ENCODE peak calls at places on chromosomes 6 and 20, in six cellular contexts. S is left ventricle myocardium inferior; W is fibroblast of mammary gland; L is CD8-positive, alpha-beta T cell; G is GM20000; T is AG09319. N is an unnamed sample.
A peak's percentile ranks its signal among the peaks of the same experiment; 100 is the strongest.

GRCh38 chr6:15247750-15248450 is 2.0 kb downstream of the JARID2 start:
- DNase-seq in L (peak; percentile 25), G (peak; percentile 71), W (peak; percentile 60), T (no peak), S (peak; percentile 61), N (peak; percentile 42)

GRCh38 chr6:145506554-145506953 is 228.8 kb downstream of the EPM2A start:
- DNase-seq in L (no peak), G (no peak), S (no peak), W (peak; percentile 16), T (no peak), N (no peak)

GRCh38 chr6:54775586-54775985 is 71.0 kb upstream of the FAM83B start:
- DNase-seq in G (no peak), L (no peak), T (no peak), W (no peak), S (no peak), N (no peak)

GRCh38 chr6:158152659-158153058 is 15.4 kb downstream of the SERAC1 start:
- DNase-seq in S (no peak), G (no peak), T (no peak), W (no peak), L (no peak), N (no peak)

GRCh38 chr20:15799871-15800270 is 773.4 kb downstream of the KIF16B start:
- DNase-seq in W (peak; percentile 78), L (no peak), G (no peak), S (no peak), T (peak; percentile 32), N (no peak)

GRCh38 chr6:18506387-18507017 is 119.4 kb downstream of the RNF144B start:
- DNase-seq in T (no peak), S (no peak), G (no peak), L (no peak), W (peak; percentile 4), N (no peak)

GRCh38 chr20:62946918-62947317 is 5.6 kb upstream of the SLC17A9 start:
- DNase-seq in G (no peak), S (peak; percentile 47), L (no peak), T (no peak), W (no peak), N (no peak)

GRCh38 chr20:25065625-25066338 is 7.8 kb upstream of the ACSS1 start:
- DNase-seq in L (peak; percentile 45), G (peak; percentile 70), T (peak; percentile 24), W (peak; percentile 67), S (peak; percentile 64), N (peak; percentile 74)

GRCh38 chr6:33706136-33706725 is 5.3 kb downstream of the UQCC2 start:
- DNase-seq in W (no peak), L (no peak), T (no peak), G (no peak), S (no peak), N (no peak)

GRCh38 chr20:35171753-35172433 is at the start of gene PROCR:
- DNase-seq in S (peak; percentile 88), G (peak; percentile 66), T (peak; percentile 70), L (no peak), W (peak; percentile 95), N (peak; percentile 50)

GRCh38 chr6:31407699-31408098 is 4.3 kb downstream of the MICA start:
- DNase-seq in T (peak; percentile 10), W (peak; percentile 77), S (no peak), G (no peak), L (no peak), N (no peak)

GRCh38 chr6:3259491-3259958 is 778 bp downstream of the PSMG4 start:
- DNase-seq in L (no peak), S (peak; percentile 31), G (peak; percentile 57), T (no peak), W (no peak), N (no peak)

GRCh38 chr6:157525292-157525889 is 144.4 kb downstream of the ZDHHC14 start:
- DNase-seq in S (no peak), G (no peak), W (no peak), T (no peak), L (no peak), N (no peak)

GRCh38 chr20:44461142-44461802 is 14.4 kb upstream of the TTPAL start:
- DNase-seq in S (no peak), W (no peak), L (no peak), G (no peak), T (no peak), N (no peak)
- TF ChIP-seq CTCF in S (no peak), W (no peak), L (no peak), G (no peak), T (no peak), N (no peak)

GRCh38 chr20:44598413-44599290 is 16.3 kb downstream of the PKIG start:
- DNase-seq in G (peak; percentile 44), T (no peak), W (no peak), L (no peak), S (peak; percentile 63), N (no peak)
- TF ChIP-seq CTCF in G (no peak), T (no peak), W (no peak), L (peak; percentile 13), S (peak; percentile 33), N (peak; percentile 14)

GRCh38 chr20:38294334-38294592 is 9.7 kb upstream of the BPI start:
- DNase-seq in W (no peak), T (no peak), L (no peak), S (no peak), G (no peak), N (no peak)

GRCh38 chr20:38293490-38294333 is 10.2 kb upstream of the BPI start:
- DNase-seq in W (no peak), T (no peak), G (no peak), S (no peak), L (no peak), N (no peak)

GRCh38 chr20:38290829-38291581 is 13.0 kb upstream of the BPI start:
- DNase-seq in L (no peak), T (no peak), W (peak; percentile 85), G (no peak), S (peak; percentile 50), N (no peak)

GRCh38 chr20:38291961-38292360 is 12.0 kb upstream of the BPI start:
- DNase-seq in W (no peak), L (no peak), S (no peak), T (no peak), G (no peak), N (no peak)

DNA sequence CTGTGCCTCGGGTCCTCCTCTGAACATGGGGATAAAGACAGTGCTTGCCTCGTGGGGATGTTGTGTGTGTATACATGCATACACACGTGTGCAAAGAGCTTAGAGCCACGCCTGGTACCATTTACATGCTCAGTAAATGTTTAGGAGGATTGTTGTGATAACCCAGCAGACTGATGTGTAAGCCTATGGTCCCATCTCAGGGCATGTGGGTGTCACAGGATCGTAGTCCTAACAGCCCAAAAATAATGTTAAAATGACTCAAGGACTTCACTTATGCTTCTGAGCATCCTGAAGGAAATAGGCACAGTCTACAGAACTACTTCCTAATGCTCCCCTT is 12.4 kb upstream of the BPI start:
- DNase-seq in L (no peak), S (no peak), G (no peak), W (no peak), T (no peak), N (no peak)
- TF ChIP-seq CTCF in L (no peak), S (no peak), G (no peak), W (no peak), T (no peak), N (no peak)

GRCh38 chr20:10540636-10541493 is 105.8 kb downstream of the SLX4IP start:
- DNase-seq in W (peak; percentile 93), T (no peak), G (no peak), L (no peak), S (no peak), N (no peak)

GRCh38 chr20:10538768-10539167 is 103.7 kb downstream of the SLX4IP start:
- DNase-seq in T (no peak), S (no peak), L (no peak), G (no peak), W (no peak), N (no peak)

GRCh38 chr20:10541668-10542411 is 106.7 kb downstream of the SLX4IP start:
- DNase-seq in W (no peak), G (no peak), L (no peak), T (no peak), S (no peak), N (no peak)

GRCh38 chr20:10537850-10538480 is 102.9 kb downstream of the SLX4IP start:
- DNase-seq in S (no peak), W (peak; percentile 73), L (no peak), T (no peak), G (no peak), N (no peak)

GRCh38 chr20:10539818-10540553 is 104.9 kb downstream of the SLX4IP start:
- DNase-seq in T (no peak), S (no peak), W (no peak), L (no peak), G (no peak), N (no peak)
- TF ChIP-seq CTCF in T (no peak), S (no peak), W (no peak), L (no peak), G (no peak), N (no peak)

GRCh38 chr6:116422238-116422637 is 38.9 kb upstream of the CALHM6 start:
- DNase-seq in T (no peak), L (no peak), W (no peak), G (no peak), S (no peak), N (no peak)

GRCh38 chr6:116417661-116418060 is 43.5 kb upstream of the CALHM6 start:
- DNase-seq in T (no peak), S (no peak), G (no peak), W (no peak), L (no peak), N (no peak)

GRCh38 chr6:116420341-116420740 is 40.8 kb upstream of the CALHM6 start:
- DNase-seq in G (no peak), T (no peak), W (no peak), L (no peak), S (no peak), N (no peak)

GRCh38 chr6:116424001-116424400 is 37.2 kb upstream of the CALHM6 start:
- DNase-seq in S (no peak), W (peak; percentile 90), L (no peak), G (no peak), T (no peak), N (no peak)

DNA sequence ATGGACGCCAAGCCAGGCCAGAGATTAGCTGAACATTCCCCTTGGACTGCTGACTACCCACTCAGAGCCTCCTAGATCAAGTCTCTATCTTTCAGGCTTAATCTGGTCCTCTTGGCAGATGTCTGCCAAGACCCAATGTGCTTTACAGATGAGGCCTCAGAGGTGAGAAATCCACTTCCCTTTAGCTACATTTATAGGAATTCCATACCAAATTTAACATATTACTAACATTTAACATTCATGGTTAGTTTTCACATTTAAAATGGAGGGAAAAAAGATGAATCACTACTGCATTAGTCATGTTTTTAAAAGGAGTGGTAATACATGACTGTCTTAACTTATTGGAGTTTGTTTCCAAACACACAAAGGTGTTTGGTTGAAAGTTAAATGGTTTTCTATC is 42.1 kb upstream of the CALHM6 start:
- DNase-seq in T (no peak), G (no peak), W (peak; percentile 64), S (no peak), L (no peak), N (no peak)
- TF ChIP-seq CTCF in T (no peak), G (no peak), W (no peak), S (no peak), L (no peak), N (no peak)